ENCODE peak calls at places on chromosomes 5 and 9, in six cellular contexts. C, D, N, R, F and Y are unnamed samples.

GRCh38 chr5:33235824-33236223 is 204.9 kb upstream of the TARS1 start:
- DNase-seq in C (no peak), D (no peak), N (no peak), R (no peak), F (no peak), Y (no peak)

GRCh38 chr5:1466631-1467265 is 21.5 kb upstream of the SLC6A3 start:
- DNase-seq in C (no peak), D (no peak), N (no peak), R (no peak), F (no peak), Y (no peak)

GRCh38 chr5:96657068-96657467 is 5.1 kb upstream of the CAST start:
- DNase-seq in C (peak), D (peak), N (no peak), R (peak), F (peak), Y (no peak)

GRCh38 chr9:81468084-81468595 is 221.2 kb downstream of the TLE1 start:
- DNase-seq in C (no peak), D (no peak), N (no peak), R (no peak), F (no peak), Y (no peak)

GRCh38 chr5:141476132-141476909 is 555 bp downstream of the PCDHGC3 start:
- DNase-seq in C (no peak), D (no peak), N (peak), R (no peak), F (peak), Y (no peak)

GRCh38 chr9:98288876-98289275 is 33.4 kb upstream of the TBC1D2 start:
- DNase-seq in C (no peak), D (no peak), N (no peak), R (no peak), F (no peak), Y (no peak)

GRCh38 chr5:149399775-149400174 is 20.7 kb upstream of the IL17B start:
- DNase-seq in C (no peak), D (no peak), N (no peak), R (no peak), F (no peak), Y (no peak)

GRCh38 chr5:27275353-27275752 is 237.0 kb upstream of the CDH9 start:
- DNase-seq in C (no peak), D (no peak), N (no peak), R (no peak), F (no peak), Y (no peak)

GRCh38 chr5:11385901-11386293 is 518.3 kb downstream of the CTNND2 start:
- DNase-seq in C (no peak), D (no peak), N (peak), R (no peak), F (no peak), Y (no peak)

GRCh38 chr5:61263561-61264272 is 68.3 kb upstream of the ZSWIM6 start:
- DNase-seq in C (no peak), D (no peak), N (no peak), R (no peak), F (no peak), Y (no peak)

GRCh38 chr9:112274600-112274999 is 58.8 kb downstream of the PTBP3 start:
- DNase-seq in C (no peak), D (no peak), N (no peak), R (no peak), F (no peak), Y (no peak)

GRCh38 chr9:91157891-91158660 is 203.6 kb downstream of the AUH start:
- DNase-seq in C (no peak), D (no peak), N (no peak), R (no peak), F (no peak), Y (no peak)

GRCh38 chr9:132069046-132069898 is 10.4 kb downstream of the MED27 start:
- DNase-seq in C (no peak), D (no peak), N (no peak), R (no peak), F (no peak), Y (no peak)

GRCh38 chr5:140145818-140146522 is 20.2 kb downstream of the IGIP start:
- DNase-seq in C (peak), D (peak), N (peak), R (peak), F (peak), Y (peak)

GRCh38 chr5:43603535-43604363 is 769 bp downstream of the NNT start:
- DNase-seq in C (peak), D (peak), N (peak), R (peak), F (peak), Y (peak)

GRCh38 chr5:111385970-111386831 is 126.1 kb downstream of the STARD4 start:
- DNase-seq in C (no peak), D (no peak), N (peak), R (no peak), F (no peak), Y (no peak)

GRCh38 chr5:36944607-36945225 is 68.1 kb downstream of the NIPBL start:
- DNase-seq in C (no peak), D (no peak), N (no peak), R (no peak), F (peak), Y (no peak)

GRCh38 chr5:126812199-126812570 is 35.2 kb downstream of the LMNB1 start:
- DNase-seq in C (no peak), D (no peak), N (no peak), R (no peak), F (no peak), Y (no peak)

GRCh38 chr9:101485873-101486692 is 47.6 kb upstream of the RNF20 start:
- DNase-seq in C (no peak), D (no peak), N (peak), R (no peak), F (no peak), Y (no peak)

GRCh38 chr9:32841314-32841713 is 58.0 kb downstream of the TMEM215 start:
- DNase-seq in C (no peak), D (no peak), N (no peak), R (no peak), F (no peak), Y (no peak)

GRCh38 chr5:177528631-177529030 is 11.9 kb upstream of the DDX41 start:
- DNase-seq in C (no peak), D (no peak), N (no peak), R (no peak), F (no peak), Y (no peak)

GRCh38 chr5:39016587-39017275 is 57.5 kb downstream of the RICTOR start:
- DNase-seq in C (no peak), D (no peak), N (no peak), R (no peak), F (no peak), Y (no peak)